ENCODE peak calls at places on chromosomes 7 and 10, in nine cellular contexts. One of them, this sample, is unnamed.

GRCh38 chr10:117654105-117654504 is 111.6 kb downstream of the EMX2 start:
- DNase-seq in K562: no peak
- DNase-seq in glutamatergic neuron: no peak
- DNase-seq in left ventricle myocardium inferior: no peak
- DNase-seq in GM06990: no peak
- DNase-seq in GM23338: no peak
- DNase-seq in tibial artery: no peak
- DNase-seq in WTC11: no peak
- DNase-seq in bronchial epithelial cell: no peak
- DNase-seq in this sample: no peak

GRCh38 chr10:79069325-79070090 is 742 bp downstream of the ZMIZ1 start:
- DNase-seq in bronchial epithelial cell: no peak
- DNase-seq in WTC11: peak; percentile 32
- DNase-seq in GM06990: peak; percentile 32
- DNase-seq in left ventricle myocardium inferior: peak; percentile 67
- DNase-seq in K562: peak; percentile 66
- DNase-seq in GM23338: peak; percentile 44
- DNase-seq in glutamatergic neuron: peak; percentile 59
- DNase-seq in tibial artery: peak; percentile 60
- DNase-seq in this sample: peak; percentile 55

GRCh38 chr10:61529208-61529607 is 76.0 kb upstream of the TMEM26 start:
- DNase-seq in tibial artery: no peak
- DNase-seq in GM23338: no peak
- DNase-seq in WTC11: no peak
- DNase-seq in left ventricle myocardium inferior: no peak
- DNase-seq in K562: no peak
- DNase-seq in bronchial epithelial cell: no peak
- DNase-seq in GM06990: no peak
- DNase-seq in glutamatergic neuron: no peak
- DNase-seq in this sample: no peak

GRCh38 chr10:48838830-48839229 is 100.8 kb downstream of the LRRC18 start:
- DNase-seq in GM23338: peak; percentile 2
- DNase-seq in glutamatergic neuron: no peak
- DNase-seq in GM06990: no peak
- DNase-seq in bronchial epithelial cell: no peak
- DNase-seq in left ventricle myocardium inferior: no peak
- DNase-seq in WTC11: no peak
- DNase-seq in K562: no peak
- DNase-seq in tibial artery: no peak
- DNase-seq in this sample: no peak

GRCh38 chr10:10886861-10887539 is 130.7 kb upstream of the CELF2 start:
- DNase-seq in K562: no peak
- DNase-seq in GM23338: no peak
- DNase-seq in GM06990: no peak
- DNase-seq in glutamatergic neuron: no peak
- DNase-seq in left ventricle myocardium inferior: no peak
- DNase-seq in bronchial epithelial cell: no peak
- DNase-seq in WTC11: no peak
- DNase-seq in tibial artery: no peak
- DNase-seq in this sample: no peak

GRCh38 chr7:134622303-134622995 is 24.2 kb upstream of the BPGM start:
- DNase-seq in tibial artery: no peak
- DNase-seq in GM06990: no peak
- DNase-seq in K562: no peak
- DNase-seq in bronchial epithelial cell: no peak
- DNase-seq in GM23338: peak; percentile 30
- DNase-seq in left ventricle myocardium inferior: no peak
- DNase-seq in WTC11: no peak
- DNase-seq in glutamatergic neuron: no peak
- DNase-seq in this sample: no peak

GRCh38 chr7:150450491-150450992 is at the start of gene GIMAP8:
- DNase-seq in GM23338: peak; percentile 8
- DNase-seq in GM06990: no peak
- DNase-seq in bronchial epithelial cell: no peak
- DNase-seq in tibial artery: peak; percentile 55
- DNase-seq in K562: no peak
- DNase-seq in glutamatergic neuron: no peak
- DNase-seq in left ventricle myocardium inferior: peak; percentile 77
- DNase-seq in WTC11: no peak
- DNase-seq in this sample: peak; percentile 64

GRCh38 chr10:16521311-16522016 is at the start of gene C1QL3:
- DNase-seq in GM23338: peak; percentile 79
- DNase-seq in tibial artery: no peak
- DNase-seq in left ventricle myocardium inferior: no peak
- DNase-seq in WTC11: peak; percentile 60
- DNase-seq in GM06990: peak; percentile 35
- DNase-seq in glutamatergic neuron: peak; percentile 51
- DNase-seq in K562: no peak
- DNase-seq in bronchial epithelial cell: no peak
- DNase-seq in this sample: peak; percentile 51

GRCh38 chr7:98186452-98187137 is 24.6 kb upstream of the BHLHA15 start:
- DNase-seq in bronchial epithelial cell: peak; percentile 67
- DNase-seq in tibial artery: no peak
- DNase-seq in left ventricle myocardium inferior: no peak
- DNase-seq in WTC11: no peak
- DNase-seq in K562: no peak
- DNase-seq in GM23338: no peak
- DNase-seq in glutamatergic neuron: no peak
- DNase-seq in GM06990: no peak
- DNase-seq in this sample: no peak

GRCh38 chr10:130018253-130018652 is 54.2 kb upstream of the EBF3 start:
- DNase-seq in K562: no peak
- DNase-seq in GM06990: no peak
- DNase-seq in tibial artery: no peak
- DNase-seq in GM23338: no peak
- DNase-seq in WTC11: no peak
- DNase-seq in bronchial epithelial cell: peak; percentile 9
- DNase-seq in left ventricle myocardium inferior: no peak
- DNase-seq in glutamatergic neuron: no peak
- DNase-seq in this sample: no peak

GRCh38 chr10:49735848-49736563 is 26.1 kb downstream of the OGDHL start:
- DNase-seq in K562: no peak
- DNase-seq in WTC11: no peak
- DNase-seq in GM23338: no peak
- DNase-seq in glutamatergic neuron: no peak
- DNase-seq in GM06990: no peak
- DNase-seq in bronchial epithelial cell: no peak
- DNase-seq in left ventricle myocardium inferior: no peak
- DNase-seq in tibial artery: no peak
- DNase-seq in this sample: no peak

GRCh38 chr7:158394936-158395335 is 192.7 kb downstream of the PTPRN2 start:
- DNase-seq in tibial artery: no peak
- DNase-seq in GM06990: no peak
- DNase-seq in K562: peak; percentile 88
- DNase-seq in left ventricle myocardium inferior: peak; percentile 25
- DNase-seq in WTC11: peak; percentile 87
- DNase-seq in glutamatergic neuron: peak; percentile 83
- DNase-seq in GM23338: peak; percentile 82
- DNase-seq in bronchial epithelial cell: no peak
- DNase-seq in this sample: no peak

GRCh38 chr7:51189777-51190176 is 126.8 kb downstream of the COBL start:
- DNase-seq in WTC11: no peak
- DNase-seq in tibial artery: no peak
- DNase-seq in K562: no peak
- DNase-seq in left ventricle myocardium inferior: no peak
- DNase-seq in GM23338: no peak
- DNase-seq in glutamatergic neuron: no peak
- DNase-seq in bronchial epithelial cell: no peak
- DNase-seq in GM06990: no peak
- DNase-seq in this sample: no peak

GRCh38 chr7:51186531-51186930 is 130.1 kb downstream of the COBL start:
- DNase-seq in GM06990: no peak
- DNase-seq in K562: no peak
- DNase-seq in left ventricle myocardium inferior: peak; percentile 44
- DNase-seq in WTC11: no peak
- DNase-seq in bronchial epithelial cell: peak; percentile 22
- DNase-seq in tibial artery: no peak
- DNase-seq in GM23338: no peak
- DNase-seq in glutamatergic neuron: peak; percentile 22
- DNase-seq in this sample: no peak

GRCh38 chr7:51188987-51189386 is 127.6 kb downstream of the COBL start:
- DNase-seq in bronchial epithelial cell: no peak
- DNase-seq in tibial artery: no peak
- DNase-seq in K562: no peak
- DNase-seq in GM23338: no peak
- DNase-seq in GM06990: no peak
- DNase-seq in WTC11: no peak
- DNase-seq in left ventricle myocardium inferior: no peak
- DNase-seq in glutamatergic neuron: no peak
- DNase-seq in this sample: no peak

GRCh38 chr7:51190950-51191349 is 125.7 kb downstream of the COBL start:
- DNase-seq in tibial artery: no peak
- DNase-seq in GM06990: no peak
- DNase-seq in K562: no peak
- DNase-seq in GM23338: no peak
- DNase-seq in bronchial epithelial cell: no peak
- DNase-seq in left ventricle myocardium inferior: no peak
- DNase-seq in WTC11: no peak
- DNase-seq in glutamatergic neuron: no peak
- DNase-seq in this sample: no peak

GRCh38 chr7:51187941-51188340 is 128.7 kb downstream of the COBL start:
- DNase-seq in GM23338: peak; percentile 92
- DNase-seq in glutamatergic neuron: peak; percentile 86
- DNase-seq in K562: peak; percentile 49
- DNase-seq in bronchial epithelial cell: peak; percentile 4
- DNase-seq in WTC11: peak; percentile 84
- DNase-seq in left ventricle myocardium inferior: peak; percentile 32
- DNase-seq in tibial artery: no peak
- DNase-seq in GM06990: no peak
- DNase-seq in this sample: peak; percentile 60
- TF ChIP-seq CTCF in GM23338: peak; percentile 88
- TF ChIP-seq CTCF in glutamatergic neuron: peak; percentile 16
- TF ChIP-seq CTCF in K562: peak; percentile 72
- TF ChIP-seq CTCF in bronchial epithelial cell: peak; percentile 10
- TF ChIP-seq CTCF in WTC11: no peak
- TF ChIP-seq CTCF in left ventricle myocardium inferior: peak; percentile 53
- TF ChIP-seq CTCF in tibial artery: no peak
- TF ChIP-seq CTCF in GM06990: peak; percentile 7
- TF ChIP-seq CTCF in this sample: no peak

GRCh38 chr7:151793991-151794507 is 82.9 kb downstream of the PRKAG2 start:
- DNase-seq in WTC11: peak; percentile 7
- DNase-seq in GM06990: no peak
- DNase-seq in glutamatergic neuron: no peak
- DNase-seq in tibial artery: no peak
- DNase-seq in K562: no peak
- DNase-seq in GM23338: no peak
- DNase-seq in bronchial epithelial cell: no peak
- DNase-seq in left ventricle myocardium inferior: peak; percentile 19
- DNase-seq in this sample: no peak

GRCh38 chr7:151795168-151795754 is 81.7 kb downstream of the PRKAG2 start:
- DNase-seq in WTC11: peak; percentile 9
- DNase-seq in GM23338: no peak
- DNase-seq in left ventricle myocardium inferior: peak; percentile 7
- DNase-seq in GM06990: peak; percentile 19
- DNase-seq in tibial artery: no peak
- DNase-seq in glutamatergic neuron: peak; percentile 19
- DNase-seq in bronchial epithelial cell: no peak
- DNase-seq in K562: no peak
- DNase-seq in this sample: no peak

GRCh38 chr7:151796091-151796870 is 80.6 kb downstream of the PRKAG2 start:
- DNase-seq in left ventricle myocardium inferior: peak; percentile 26
- DNase-seq in K562: peak; percentile 38
- DNase-seq in GM23338: no peak
- DNase-seq in glutamatergic neuron: peak; percentile 9
- DNase-seq in GM06990: no peak
- DNase-seq in bronchial epithelial cell: peak; percentile 80
- DNase-seq in tibial artery: peak; percentile 73
- DNase-seq in WTC11: no peak
- DNase-seq in this sample: no peak

GRCh38 chr7:151793531-151793935 is 83.4 kb downstream of the PRKAG2 start:
- DNase-seq in left ventricle myocardium inferior: peak; percentile 39
- DNase-seq in GM23338: no peak
- DNase-seq in tibial artery: peak; percentile 64
- DNase-seq in GM06990: no peak
- DNase-seq in bronchial epithelial cell: no peak
- DNase-seq in K562: no peak
- DNase-seq in glutamatergic neuron: no peak
- DNase-seq in WTC11: peak; percentile 10
- DNase-seq in this sample: no peak

GRCh38 chr7:151794508-151795167 is 82.3 kb downstream of the PRKAG2 start:
- DNase-seq in bronchial epithelial cell: no peak
- DNase-seq in WTC11: peak; percentile 10
- DNase-seq in GM23338: peak; percentile 31
- DNase-seq in tibial artery: no peak
- DNase-seq in K562: no peak
- DNase-seq in left ventricle myocardium inferior: peak; percentile 11
- DNase-seq in GM06990: no peak
- DNase-seq in glutamatergic neuron: peak; percentile 12
- DNase-seq in this sample: no peak
- TF ChIP-seq CTCF in bronchial epithelial cell: no peak
- TF ChIP-seq CTCF in WTC11: no peak
- TF ChIP-seq CTCF in GM23338: no peak
- TF ChIP-seq CTCF in tibial artery: no peak
- TF ChIP-seq CTCF in K562: no peak
- TF ChIP-seq CTCF in left ventricle myocardium inferior: no peak
- TF ChIP-seq CTCF in GM06990: no peak
- TF ChIP-seq CTCF in glutamatergic neuron: no peak
- TF ChIP-seq CTCF in this sample: no peak

GRCh38 chr7:29189743-29190201 is 4.8 kb upstream of the CHN2 start:
- DNase-seq in glutamatergic neuron: peak; percentile 81
- DNase-seq in GM06990: no peak
- DNase-seq in WTC11: peak; percentile 97
- DNase-seq in bronchial epithelial cell: peak; percentile 46
- DNase-seq in left ventricle myocardium inferior: peak; percentile 50
- DNase-seq in K562: peak; percentile 54
- DNase-seq in GM23338: peak; percentile 98
- DNase-seq in tibial artery: peak; percentile 43
- DNase-seq in this sample: peak; percentile 73
- TF ChIP-seq CTCF in glutamatergic neuron: peak; percentile 89
- TF ChIP-seq CTCF in GM06990: peak; percentile 93
- TF ChIP-seq CTCF in WTC11: peak; percentile 87
- TF ChIP-seq CTCF in bronchial epithelial cell: peak; percentile 97
- TF ChIP-seq CTCF in left ventricle myocardium inferior: peak; percentile 82
- TF ChIP-seq CTCF in K562: peak; percentile 75
- TF ChIP-seq CTCF in GM23338: peak; percentile 93
- TF ChIP-seq CTCF in tibial artery: peak; percentile 52
- TF ChIP-seq CTCF in this sample: peak; percentile 80

DNA sequence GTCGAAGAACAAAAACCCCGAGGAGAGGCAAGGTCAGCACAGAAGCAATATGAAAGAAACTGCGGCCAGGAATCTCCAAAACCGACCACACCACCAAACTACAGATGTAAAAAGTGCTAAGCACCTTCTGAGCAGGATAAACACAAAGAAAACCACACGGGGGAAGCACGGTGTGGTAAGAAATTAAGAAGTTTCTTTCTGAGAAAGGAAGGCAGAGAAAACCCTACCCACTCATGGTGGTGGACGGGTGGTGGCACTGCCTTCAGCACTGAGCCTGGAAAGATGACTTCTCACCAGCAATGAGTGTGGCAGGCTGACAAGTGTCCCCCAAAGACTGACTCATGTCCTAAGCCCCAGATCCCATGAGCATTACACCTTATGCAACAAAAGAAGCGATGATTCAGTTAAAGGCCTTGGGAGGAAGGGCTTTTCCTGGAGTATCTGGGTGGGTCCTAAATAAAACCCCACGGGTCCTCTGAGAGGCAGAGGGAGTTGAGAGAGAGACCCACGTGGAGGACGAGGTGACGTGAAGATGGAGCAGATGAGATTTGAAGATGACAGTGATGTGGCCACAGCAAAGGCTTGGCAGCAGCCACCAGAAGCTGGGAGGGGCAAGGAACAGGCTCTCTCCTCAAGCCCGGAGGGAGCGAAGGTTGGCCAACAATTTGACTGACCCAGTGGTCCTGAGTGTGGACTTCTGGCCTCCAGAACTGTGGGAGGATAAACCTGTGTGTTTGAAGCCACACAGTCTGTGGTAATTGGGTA is 124.9 kb downstream of the DLG5 start:
- DNase-seq in bronchial epithelial cell: peak; percentile 85
- DNase-seq in GM06990: peak; percentile 35
- DNase-seq in K562: no peak
- DNase-seq in glutamatergic neuron: no peak
- DNase-seq in left ventricle myocardium inferior: no peak
- DNase-seq in tibial artery: no peak
- DNase-seq in GM23338: no peak
- DNase-seq in WTC11: no peak
- DNase-seq in this sample: no peak
- TF ChIP-seq CTCF in bronchial epithelial cell: no peak
- TF ChIP-seq CTCF in GM06990: no peak
- TF ChIP-seq CTCF in K562: no peak
- TF ChIP-seq CTCF in glutamatergic neuron: no peak
- TF ChIP-seq CTCF in left ventricle myocardium inferior: no peak
- TF ChIP-seq CTCF in tibial artery: no peak
- TF ChIP-seq CTCF in GM23338: no peak
- TF ChIP-seq CTCF in WTC11: no peak
- TF ChIP-seq CTCF in this sample: no peak

This sample was measured in endothelial cell.